ENCODE peak calls at places on chromosome 4, in six cellular contexts. Z is effector CD4-positive, alpha-beta T cell; R is foreskin fibroblast; F is nephron progenitor cell; A is NCI-H345; P is T follicular helper cell. H is an unnamed sample.

GRCh38 chr4:38190717-38191178 is 230.6 kb downstream of the PTTG2 start:
- DNase-seq in Z (no peak), R (peak; percentile 91), F (peak; percentile 18), A (no peak), P (no peak), H (no peak)

GRCh38 chr4:83029688-83030087 is 5.3 kb upstream of the COPS4 start:
- DNase-seq in Z (no peak), R (no peak), F (no peak), A (no peak), P (no peak), H (no peak)

GRCh38 chr4:15702941-15703403 is at the start of gene BST1:
- DNase-seq in Z (peak; percentile 28), R (peak; percentile 74), F (no peak), A (no peak), P (peak; percentile 23), H (peak; percentile 46)

GRCh38 chr4:32374201-32374600 is 1654.0 kb downstream of the PCDH7 start:
- DNase-seq in Z (no peak), R (no peak), F (no peak), A (no peak), P (no peak), H (no peak)

GRCh38 chr4:54575919-54576318 is 81.8 kb upstream of the KIT start:
- DNase-seq in Z (no peak), R (no peak), F (no peak), A (no peak), P (no peak), H (no peak)

GRCh38 chr4:6008092-6008551 is 10.1 kb downstream of the C4orf50 start:
- DNase-seq in Z (no peak), R (no peak), F (peak; percentile 44), A (no peak), P (no peak), H (no peak)

GRCh38 chr4:152278505-152279301 is 257.2 kb downstream of the FBXW7 start:
- DNase-seq in Z (no peak), R (no peak), F (no peak), A (peak; percentile 53), P (no peak), H (no peak)

GRCh38 chr4:78477276-78477675 is 74.3 kb upstream of the ANXA3 start:
- DNase-seq in Z (no peak), R (peak; percentile 86), F (no peak), A (no peak), P (no peak), H (no peak)

GRCh38 chr4:141065872-141066271 is 67.4 kb downstream of the RNF150 start:
- DNase-seq in Z (no peak), R (no peak), F (no peak), A (no peak), P (no peak), H (no peak)